ENCODE peak calls at places on chromosomes 7 and 10, in six cellular contexts. M, C, E, N, G and U are unnamed samples. For H3K36me3 and H3K4me1, the result is how much of the 10 kb centered on the place peaks cover.

GRCh38 chr7:76512941-76513816 is 2.8 kb downstream of the UPK3B start:
- DNase-seq in E (no peak), N (no peak), G (peak), C (peak), M (peak), U (peak)

GRCh38 chr7:12436896-12437535 is 33.4 kb upstream of the VWDE start:
- DNase-seq in N (no peak), E (no peak), C (peak), M (no peak), G (no peak), U (no peak)

GRCh38 chr7:514651-515598 is 4.7 kb downstream of the PDGFA start:
- DNase-seq in M (no peak), N (no peak), E (no peak), G (peak), C (peak), U (peak)

GRCh38 chr10:119687192-119688032 is 36.2 kb downstream of the BAG3 start:
- DNase-seq in G (no peak), N (no peak), M (no peak), E (no peak), C (peak), U (no peak)

GRCh38 chr7:147196476-147196875 is 1079.9 kb downstream of the CNTNAP2 start:
- DNase-seq in G (no peak), E (no peak), N (no peak), M (no peak), C (no peak), U (no peak)

GRCh38 chr7:158374586-158374985 is 213.0 kb downstream of the PTPRN2 start:
- DNase-seq in G (no peak), E (no peak), C (peak), M (no peak), N (no peak), U (no peak)

GRCh38 chr7:87581723-87582122 is 19.0 kb downstream of the ABCB1 start:
- DNase-seq in C (no peak), N (no peak), G (no peak), M (no peak), E (no peak), U (no peak)

GRCh38 chr7:93476491-93477344 is 97.8 kb downstream of the CALCR start:
- DNase-seq in C (no peak), E (no peak), N (no peak), G (no peak), M (no peak), U (no peak)

GRCh38 chr7:41403291-41403690 is 299.6 kb downstream of the INHBA start:
- DNase-seq in E (no peak), M (no peak), N (no peak), C (no peak), G (no peak), U (no peak)

GRCh38 chr7:3430588-3430987 is 129.5 kb downstream of the SDK1 start:
- DNase-seq in C (no peak), G (no peak), N (no peak), E (no peak), M (no peak), U (no peak)

GRCh38 chr10:86946215-86947170 is 10.9 kb downstream of the MMRN2 start:
- DNase-seq in C (no peak), N (no peak), G (peak), E (no peak), M (no peak), U (no peak)

GRCh38 chr7:2529161-2530075 is 9.8 kb downstream of the LFNG start:
- DNase-seq in C (peak), E (peak), G (peak), M (peak), N (peak), U (peak)

GRCh38 chr10:95214793-95215192 is 20.8 kb downstream of the ACSM6 start:
- DNase-seq in E (no peak), N (no peak), M (no peak), G (no peak), C (peak), U (no peak)

GRCh38 chr7:139901840-139902370 is 72.8 kb downstream of the TBXAS1 start:
- DNase-seq in E (no peak), M (no peak), N (no peak), C (no peak), G (no peak), U (no peak)
- H3K36me3 ChIP-seq in E (under half), M (under half), N (under half), C (under half), G (under half), U (under half)

DNA sequence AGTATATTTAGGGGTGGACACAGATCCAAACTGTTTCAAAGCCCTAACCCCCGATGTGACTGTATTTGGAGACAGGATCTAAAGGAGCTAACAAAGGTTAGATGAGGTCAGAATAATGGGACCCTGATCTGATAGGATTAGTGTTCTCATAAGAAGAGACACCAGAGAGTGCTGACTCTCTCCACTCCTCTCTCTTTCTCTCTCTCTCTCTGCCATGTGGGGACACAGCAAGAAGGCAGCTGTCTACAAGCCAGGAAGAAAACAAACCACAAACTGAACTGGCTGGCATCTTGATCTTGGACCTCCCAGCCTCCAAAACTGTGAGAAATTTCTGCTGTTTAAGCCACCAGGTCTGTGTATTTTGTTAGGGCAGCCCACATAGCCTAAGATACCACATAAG is 84.7 kb upstream of the KDM7A start:
- DNase-seq in N (no peak), M (no peak), G (no peak), E (no peak), C (no peak), U (no peak)
- H3K27ac ChIP-seq in N (no peak), M (no peak), G (no peak), E (no peak), C (no peak), U (peak)

DNA sequence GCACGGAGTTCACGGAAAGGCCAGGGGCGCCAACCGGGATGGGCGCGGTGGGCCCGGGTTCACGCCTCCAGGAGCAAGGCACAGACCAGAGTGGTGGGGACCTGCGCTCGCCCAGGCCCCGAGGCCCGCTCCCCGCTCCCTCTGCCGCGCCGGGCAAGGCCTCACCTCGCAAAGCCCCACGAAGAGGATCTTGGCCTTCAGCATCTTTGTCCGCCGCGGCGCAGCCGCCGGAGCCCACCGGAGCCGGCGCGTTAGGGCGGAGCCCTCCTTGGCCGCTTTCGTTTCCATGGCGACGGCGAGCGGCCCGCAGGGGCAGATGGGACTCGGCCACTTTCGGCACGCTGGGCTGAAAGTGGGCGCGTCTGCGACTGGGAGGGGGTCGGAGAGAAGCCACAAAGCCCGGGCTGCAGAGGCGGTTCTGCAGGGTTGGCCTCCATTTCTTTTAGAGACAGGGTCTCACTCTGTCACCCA is 944.4 kb upstream of the ZNF722 start:
- DNase-seq in C (no peak), G (peak), E (no peak), N (no peak), M (peak), U (no peak)
- H3K4me1 ChIP-seq in C (under half), G (under half), E (under half), N (under half), M (under half), U (under half)

GRCh38 chr10:96758423-96758822 is 38.1 kb upstream of the PIK3AP1 start:
- DNase-seq in M (no peak), E (no peak), G (no peak), C (no peak), N (no peak), U (no peak)

GRCh38 chr10:96753956-96754355 is 33.6 kb upstream of the PIK3AP1 start:
- DNase-seq in C (no peak), E (no peak), N (no peak), G (no peak), M (no peak), U (no peak)

GRCh38 chr10:96752380-96752779 is 32.1 kb upstream of the PIK3AP1 start:
- DNase-seq in G (no peak), E (no peak), M (no peak), C (no peak), N (no peak), U (no peak)

GRCh38 chr10:96756111-96756903 is 36.0 kb upstream of the PIK3AP1 start:
- DNase-seq in G (no peak), C (no peak), E (no peak), N (no peak), M (no peak), U (no peak)
- H3K36me3 ChIP-seq in G (under half), C (under half), E (under half), N (under half), M (under half), U (under half)